ENCODE peak calls at places on chromosomes 16 and 17, in nine cellular contexts. P, A, Y, R, B, V, M, N and C are unnamed samples.

GRCh38 chr17:78798695-78799559 is 16.9 kb upstream of the CYTH1 start:
- DNase-seq in V (no peak), R (no peak), B (peak), A (no peak), Y (no peak), P (no peak), N (no peak), M (no peak), C (no peak)

GRCh38 chr16:74725641-74726040 is 25.0 kb upstream of the MLKL start:
- DNase-seq in V (no peak), N (no peak), P (no peak), R (no peak), A (no peak), M (no peak), B (no peak), Y (no peak), C (no peak)

GRCh38 chr16:240559-240958 is 5.9 kb downstream of the FAM234A start:
- DNase-seq in Y (no peak), A (no peak), B (no peak), V (no peak), N (no peak), P (no peak), R (no peak), M (no peak), C (no peak)

GRCh38 chr17:72171703-72172670 is 51.2 kb downstream of the SOX9 start:
- DNase-seq in B (no peak), R (peak), M (no peak), Y (no peak), N (no peak), A (no peak), P (no peak), V (no peak), C (no peak)

GRCh38 chr16:83336630-83337029 is 471.1 kb upstream of the HSBP1 start:
- DNase-seq in R (peak), M (no peak), Y (no peak), V (no peak), B (peak), A (no peak), N (no peak), P (no peak), C (no peak)

GRCh38 chr16:15493416-15494181 is 59.2 kb downstream of the BMERB1 start:
- DNase-seq in B (peak), V (no peak), A (no peak), Y (no peak), P (no peak), M (no peak), R (peak), N (no peak), C (peak)

GRCh38 chr16:87855852-87856715 is 13.2 kb downstream of the SLC7A5 start:
- DNase-seq in N (peak), R (peak), M (peak), B (peak), A (peak), V (peak), Y (peak), P (no peak), C (no peak)

GRCh38 chr16:29815032-29815721 is 775 bp upstream of the PAGR1 start:
- DNase-seq in P (no peak), M (no peak), R (peak), Y (no peak), B (no peak), A (no peak), N (peak), V (peak), C (peak)

GRCh38 chr16:11914759-11915643 is 755 bp downstream of the GSPT1 start:
- DNase-seq in M (peak), R (peak), Y (peak), N (peak), V (peak), P (no peak), B (peak), A (no peak), C (peak)

GRCh38 chr17:75086496-75087181 is 1.1 kb upstream of the SLC16A5 start:
- DNase-seq in P (no peak), N (no peak), B (no peak), R (no peak), M (peak), V (no peak), A (no peak), Y (no peak), C (no peak)

GRCh38 chr16:986411-986810 is 4.8 kb downstream of the SOX8 start:
- DNase-seq in R (no peak), N (no peak), A (no peak), V (no peak), M (no peak), B (no peak), Y (no peak), P (no peak), C (no peak)

GRCh38 chr17:1647802-1648581 is 1.7 kb downstream of the RILP start:
- DNase-seq in M (peak), B (no peak), V (peak), R (no peak), Y (peak), A (no peak), P (no peak), N (no peak), C (no peak)

GRCh38 chr17:1649844-1650409 is at the start of gene RILP:
- DNase-seq in V (peak), P (peak), B (no peak), M (peak), N (peak), R (peak), A (peak), Y (peak), C (peak)

GRCh38 chr17:1648582-1649115 is 1.0 kb downstream of the RILP start:
- DNase-seq in Y (peak), N (peak), V (peak), P (peak), A (peak), B (peak), M (peak), R (peak), C (peak)

GRCh38 chr17:1650731-1651558 is 1.3 kb upstream of the RILP start:
- DNase-seq in P (no peak), A (no peak), N (peak), R (no peak), Y (no peak), M (peak), V (no peak), B (no peak), C (no peak)

GRCh38 chr17:1649116-1649843 is 386 bp downstream of the RILP start:
- DNase-seq in Y (peak), B (peak), N (peak), A (peak), R (peak), M (peak), V (peak), P (peak), C (peak)
- TF ChIP-seq POLR2A in Y (peak), B (peak), N (no peak), A (no peak), R (peak), M (peak), V (peak), P (peak), C (peak)

GRCh38 chr17:43324205-43324893 is 74.4 kb upstream of the ARL4D start:
- DNase-seq in B (no peak), A (no peak), V (no peak), M (no peak), P (no peak), N (peak), Y (no peak), R (no peak), C (no peak)
- H3K4me3 ChIP-seq in B (no peak), A (no peak), V (peak), M (no peak), P (no peak), N (no peak), Y (no peak), R (no peak), C (no peak)

GRCh38 chr17:59220328-59221158 is at the start of gene GDPD1:
- DNase-seq in B (peak), A (peak), P (peak), M (peak), R (peak), Y (peak), N (peak), V (peak), C (peak)
- TF ChIP-seq POLR2A in B (no peak), A (no peak), P (peak), M (peak), R (peak), Y (peak), N (no peak), V (peak), C (no peak)

DNA sequence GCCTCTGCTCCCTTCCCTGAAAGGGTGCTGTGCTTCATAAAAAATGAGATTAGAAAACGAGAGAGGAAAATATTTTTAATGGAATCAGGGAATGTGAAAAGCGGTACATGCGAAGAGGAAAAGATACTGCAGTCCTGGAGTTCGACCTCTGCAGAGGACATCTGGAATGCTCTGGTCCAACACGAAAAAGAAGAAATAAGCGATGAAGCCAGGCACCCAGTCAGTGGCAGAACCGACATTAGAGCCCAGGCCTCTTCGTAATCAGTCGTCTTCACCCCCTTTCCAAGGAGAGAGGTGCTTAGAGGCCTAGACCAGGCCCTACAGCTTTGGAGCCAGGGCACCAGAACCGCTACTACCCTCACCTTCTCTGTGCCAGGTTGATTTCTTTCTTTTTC is 459 bp upstream of the MARCHF10 start:
- DNase-seq in P (no peak), R (no peak), N (no peak), M (no peak), V (no peak), Y (no peak), A (no peak), B (no peak), C (no peak)
- H3K4me3 ChIP-seq in P (peak), R (no peak), N (no peak), M (peak), V (no peak), Y (no peak), A (peak), B (no peak), C (no peak)